ENCODE peak calls at places on chromosomes 4 and X, in eight cellular contexts. G is stimulated activated CD8-positive, alpha-beta memory T cell treated with anti-CD3 and anti-CD28 coated beads, Interleukin-12 subunit alpha, Interleukin-12 subunit beta, amount 100 ng/mL, for 1 hour; H is left kidney; W is stimulated activated CD4-positive, alpha-beta T cell treated with anti-CD3 and anti-CD28 coated beads, Interleukin-2, amount 100 ng/mL, for 24 hours; C is colonic mucosa; U is NCI-H69; P is AG08396; E is brain microvascular endothelial cell. N is an unnamed sample.

GRCh38 chr4:65624651-65625050 is 45.6 kb downstream of the EPHA5 start:
- DNase-seq in W (no peak), E (no peak), U (no peak), C (no peak), G (no peak), H (no peak), P (no peak), N (no peak)

GRCh38 chr4:154982187-154983047 is 201.3 kb downstream of the RBM46 start:
- DNase-seq in G (no peak), U (peak), P (peak), W (peak), C (peak), H (peak), E (peak), N (peak)

GRCh38 chrX:48904626-48905025 is 6.8 kb downstream of the SLC35A2 start:
- DNase-seq in H (no peak), C (no peak), U (no peak), W (no peak), P (no peak), E (no peak), G (no peak), N (no peak)

GRCh38 chrX:140034916-140035315 is 69.6 kb upstream of the CXorf66 start:
- DNase-seq in E (no peak), H (peak), W (no peak), G (no peak), P (peak), U (peak), C (no peak), N (no peak)

GRCh38 chrX:120140293-120140981 is 18.0 kb upstream of the RHOXF2 start:
- DNase-seq in C (no peak), U (peak), H (no peak), W (no peak), G (no peak), P (no peak), E (no peak), N (no peak)

GRCh38 chrX:66163849-66164401 is at the start of gene HEPH:
- DNase-seq in E (no peak), C (peak), W (no peak), U (no peak), G (no peak), P (peak), H (peak), N (no peak)

GRCh38 chrX:50107470-50107869 is 93.3 kb downstream of the AKAP4 start:
- DNase-seq in H (no peak), P (no peak), G (no peak), E (no peak), C (no peak), W (no peak), U (no peak), N (no peak)

GRCh38 chr4:3483471-3483921 is 20.4 kb downstream of the DOK7 start:
- DNase-seq in H (peak), U (no peak), E (no peak), C (no peak), W (no peak), P (peak), G (no peak), N (no peak)

GRCh38 chrX:23732704-23733103 is 10.4 kb downstream of the ACOT9 start:
- DNase-seq in G (no peak), U (no peak), E (no peak), C (no peak), H (no peak), P (no peak), W (no peak), N (no peak)

GRCh38 chr4:5357863-5358262 is 306.6 kb downstream of the STK32B start:
- DNase-seq in W (no peak), U (no peak), C (no peak), G (no peak), E (no peak), H (no peak), P (no peak), N (no peak)

GRCh38 chr4:20418865-20419451 is 167.3 kb downstream of the SLIT2 start:
- DNase-seq in P (peak), W (no peak), U (peak), H (peak), E (peak), G (no peak), C (no peak), N (peak)

GRCh38 chr4:103374773-103375172 is 176.6 kb upstream of the CENPE start:
- DNase-seq in C (no peak), U (no peak), W (no peak), P (no peak), H (no peak), E (no peak), G (no peak), N (no peak)

GRCh38 chrX:12065251-12065650 is 73.0 kb upstream of the FRMPD4 start:
- DNase-seq in E (peak), C (no peak), P (peak), W (no peak), G (no peak), U (peak), H (peak), N (no peak)